ENCODE peak calls at places on chromosomes 1 and 21, in nine cellular contexts. T, W, H, J, C, D, F, G and L are unnamed samples.

GRCh38 chr1:17765444-17766411 is 10.6 kb downstream of the ACTL8 start:
- DNase-seq in W (no peak), F (peak), C (peak), T (no peak), H (no peak), D (no peak), J (no peak), G (peak), L (peak)

GRCh38 chr21:17371470-17371869 is 141.4 kb upstream of the CXADR start:
- DNase-seq in H (no peak), D (no peak), J (peak), G (no peak), C (peak), W (no peak), T (no peak), F (no peak), L (peak)

GRCh38 chr1:113511269-113511668 is 121.0 kb downstream of the MAGI3 start:
- DNase-seq in C (no peak), W (no peak), G (no peak), H (no peak), D (no peak), T (no peak), J (no peak), F (no peak), L (no peak)

GRCh38 chr1:101002551-101002950 is 23.0 kb downstream of the DPH5 start:
- DNase-seq in G (peak), T (no peak), D (no peak), J (no peak), C (peak), H (no peak), W (no peak), F (no peak), L (peak)

GRCh38 chr1:11768821-11769220 is 6.8 kb downstream of the C1orf167 start:
- DNase-seq in H (no peak), G (no peak), C (no peak), D (no peak), F (no peak), T (no peak), J (no peak), W (no peak), L (no peak)

GRCh38 chr1:228350831-228351781 is 55.5 kb downstream of the TRIM11 start:
- DNase-seq in H (no peak), D (peak), G (no peak), J (no peak), F (no peak), W (peak), T (no peak), C (no peak), L (no peak)

GRCh38 chr1:1001631-1002300 is 1.9 kb upstream of the HES4 start:
- DNase-seq in J (peak), F (peak), G (peak), C (peak), D (peak), H (peak), W (peak), T (peak), L (peak)

GRCh38 chr1:58884706-58885661 is 101.1 kb upstream of the JUN start:
- DNase-seq in C (no peak), F (peak), J (peak), W (no peak), D (peak), G (no peak), H (no peak), T (no peak), L (peak)

GRCh38 chr1:51837243-51837642 is 41.3 kb downstream of the NRDC start:
- DNase-seq in D (no peak), W (no peak), G (no peak), F (no peak), T (no peak), H (no peak), J (no peak), C (no peak), L (peak)

GRCh38 chr1:226335653-226336052 is 26.7 kb upstream of the LIN9 start:
- DNase-seq in C (no peak), J (no peak), W (no peak), D (no peak), G (no peak), H (no peak), T (no peak), F (no peak), L (no peak)

GRCh38 chr1:34362949-34363348 is 186.2 kb downstream of the C1orf94 start:
- DNase-seq in G (no peak), C (no peak), H (no peak), D (no peak), J (no peak), F (no peak), T (no peak), W (no peak), L (no peak)

GRCh38 chr1:93081716-93082115 is 2.6 kb downstream of the MTF2 start:
- DNase-seq in H (no peak), T (no peak), G (peak), F (no peak), D (no peak), J (peak), W (no peak), C (peak), L (peak)

GRCh38 chr1:204410764-204411450 is 710 bp downstream of the PPP1R15B start:
- DNase-seq in C (peak), W (peak), D (peak), G (peak), J (peak), H (no peak), F (peak), T (peak), L (peak)